ENCODE peak calls at places on chromosomes 3 and 15, in six cellular contexts. F is AG09319, J is A549, M is nephron progenitor cell, H is DND-41, G is astrocyte. R is an unnamed sample.

GRCh38 chr3:114857281-114857680 is 289.8 kb downstream of the ZBTB20 start:
- DNase-seq in F (no peak), J (no peak), M (no peak), H (no peak), G (no peak), R (no peak)

GRCh38 chr15:56739964-56740640 is 6.8 kb upstream of the ZNF280D start:
- DNase-seq in F (no peak), J (peak; percentile 68), M (no peak), H (peak; percentile 23), G (no peak), R (no peak)

GRCh38 chr15:72482275-72482674 is 8.1 kb downstream of the ARIH1 start:
- DNase-seq in F (no peak), J (no peak), M (no peak), H (no peak), G (no peak), R (no peak)

GRCh38 chr3:123658118-123658859 is 73.4 kb upstream of the HACD2 start:
- DNase-seq in F (no peak), J (no peak), M (no peak), H (no peak), G (peak; percentile 91), R (no peak)

GRCh38 chr3:33187368-33187634 is 31.3 kb downstream of the SUSD5 start:
- DNase-seq in F (no peak), J (no peak), M (no peak), H (no peak), G (peak; percentile 41), R (no peak)

GRCh38 chr3:107506458-107506857 is 16.3 kb upstream of the BBX start:
- DNase-seq in F (no peak), J (no peak), M (no peak), H (no peak), G (no peak), R (no peak)

GRCh38 chr3:168360993-168361392 is 265.3 kb upstream of the GOLIM4 start:
- DNase-seq in F (no peak), J (no peak), M (no peak), H (no peak), G (no peak), R (no peak)

GRCh38 chr3:131688370-131688769 is 185.6 kb upstream of the MRPL3 start:
- DNase-seq in F (no peak), J (no peak), M (no peak), H (no peak), G (peak; percentile 41), R (no peak)

GRCh38 chr3:126063358-126063965 is 20.5 kb downstream of the SLC41A3 start:
- DNase-seq in F (no peak), J (no peak), M (no peak), H (peak; percentile 33), G (no peak), R (no peak)

GRCh38 chr15:79598639-79599038 is 166.5 kb downstream of the MINAR1 start:
- DNase-seq in F (no peak), J (no peak), M (no peak), H (no peak), G (no peak), R (no peak)

GRCh38 chr3:36362216-36362615 is 18.1 kb upstream of the STAC start:
- DNase-seq in F (no peak), J (no peak), M (no peak), H (no peak), G (peak; percentile 29), R (no peak)

GRCh38 chr3:139327861-139328260 is 16.0 kb upstream of the MRPS22 start:
- DNase-seq in F (no peak), J (no peak), M (no peak), H (peak; percentile 8), G (peak; percentile 10), R (no peak)

GRCh38 chr3:12561397-12561796 is 4.5 kb downstream of the MKRN2 start:
- DNase-seq in F (no peak), J (no peak), M (no peak), H (no peak), G (no peak), R (no peak)

GRCh38 chr3:27501759-27502158 is 17.6 kb upstream of the SLC4A7 start:
- DNase-seq in F (no peak), J (no peak), M (no peak), H (no peak), G (no peak), R (no peak)

GRCh38 chr3:50226888-50227389 is 9.1 kb upstream of the GNAI2 start:
- DNase-seq in F (no peak), J (peak; percentile 63), M (no peak), H (no peak), G (no peak), R (peak; percentile 48)

GRCh38 chr15:85582076-85582718 is 201.8 kb downstream of the AKAP13 start:
- DNase-seq in F (peak; percentile 15), J (no peak), M (no peak), H (no peak), G (peak; percentile 59), R (peak; percentile 51)

GRCh38 chr3:60551455-60552209 is 699.6 kb downstream of the FHIT start:
- DNase-seq in F (no peak), J (no peak), M (no peak), H (no peak), G (no peak), R (no peak)

GRCh38 chr15:68224546-68225250 is 4.8 kb downstream of the CLN6 start:
- DNase-seq in F (no peak), J (no peak), M (no peak), H (peak; percentile 65), G (no peak), R (no peak)

GRCh38 chr15:81293728-81294500 is 30.0 kb downstream of the STARD5 start:
- DNase-seq in F (no peak), J (no peak), M (no peak), H (peak; percentile 87), G (no peak), R (peak; percentile 88)

GRCh38 chr3:151228291-151229125 is 25.5 kb upstream of the GPR171 start:
- DNase-seq in F (peak; percentile 25), J (peak; percentile 33), M (no peak), H (no peak), G (peak; percentile 89), R (no peak)

GRCh38 chr15:42786978-42787377 is 50.0 kb upstream of the CDAN1 start:
- DNase-seq in F (no peak), J (no peak), M (no peak), H (no peak), G (no peak), R (no peak)

GRCh38 chr3:71813704-71814103 is 28.8 kb upstream of the PROK2 start:
- DNase-seq in F (no peak), J (no peak), M (no peak), H (no peak), G (no peak), R (no peak)

GRCh38 chr3:106728315-106728821 is 648.9 kb upstream of the CCDC54 start:
- DNase-seq in F (peak; percentile 65), J (peak; percentile 59), M (no peak), H (no peak), G (peak; percentile 100), R (no peak)

GRCh38 chr15:76252249-76252648 is 59.0 kb downstream of the ETFA start:
- DNase-seq in F (no peak), J (no peak), M (no peak), H (no peak), G (no peak), R (no peak)

GRCh38 chr3:193996641-193997089 is 139.3 kb upstream of the HES1 start:
- DNase-seq in F (no peak), J (no peak), M (no peak), H (no peak), G (peak; percentile 42), R (no peak)

GRCh38 chr3:149037684-149038083 is 46.3 kb downstream of the GYG1 start:
- DNase-seq in F (no peak), J (no peak), M (no peak), H (no peak), G (no peak), R (no peak)

GRCh38 chr15:44029003-44029402 is 166.1 kb downstream of the FRMD5 start:
- DNase-seq in F (no peak), J (no peak), M (no peak), H (no peak), G (no peak), R (no peak)

GRCh38 chr15:44028349-44028748 is 166.7 kb downstream of the FRMD5 start:
- DNase-seq in F (no peak), J (no peak), M (no peak), H (no peak), G (peak; percentile 56), R (no peak)

DNA sequence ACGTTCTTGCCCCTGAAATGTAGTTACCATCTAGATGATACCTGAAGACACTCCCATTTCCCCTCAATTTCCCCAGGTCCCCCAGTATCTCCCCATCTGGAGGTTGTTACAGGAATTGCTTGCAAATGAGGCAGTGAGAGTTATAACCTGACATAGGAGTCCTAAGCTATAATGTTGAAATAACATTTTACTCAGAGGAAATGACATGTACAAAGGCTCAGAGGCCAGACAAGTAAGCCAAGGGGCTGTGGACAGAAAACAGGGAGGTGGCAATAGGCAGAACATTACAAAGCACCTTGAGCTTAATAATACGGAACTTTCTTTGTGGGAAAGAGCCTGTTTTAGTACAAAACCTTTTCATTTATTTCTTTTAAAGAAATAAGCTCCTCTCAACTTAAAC is 171.9 kb downstream of the FRMD5 start:
- DNase-seq in F (no peak), J (no peak), M (no peak), H (no peak), G (no peak), R (no peak)
- TF ChIP-seq CTCF in F (no peak), J (no peak), M (no peak), H (no peak), G (no peak), R (no peak)

DNA sequence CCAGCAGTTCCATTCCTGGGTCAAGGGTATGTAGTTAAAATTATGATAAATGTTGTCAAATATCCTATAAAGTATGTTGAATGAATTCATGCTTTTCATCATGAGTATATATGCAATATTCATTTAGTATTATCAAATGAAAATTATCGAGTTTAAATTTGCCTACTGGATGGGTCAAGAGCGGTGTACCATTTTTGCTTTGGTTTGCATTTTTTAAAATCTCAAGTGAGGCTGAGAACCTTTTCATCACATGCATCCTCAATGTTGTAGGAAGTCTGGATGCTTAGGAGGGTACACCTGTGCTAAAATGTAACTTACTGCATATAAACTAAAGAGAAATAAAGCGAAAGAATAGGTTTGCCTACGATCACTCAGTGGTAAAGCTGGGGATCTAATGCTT is 95.5 kb upstream of the MYO5C start:
- DNase-seq in F (no peak), J (no peak), M (no peak), H (no peak), G (no peak), R (no peak)
- TF ChIP-seq CTCF in F (no peak), J (no peak), M (no peak), H (no peak), G (no peak), R (no peak)

GRCh38 chr15:78565951-78566774 is 843 bp downstream of the CHRNA5 start:
- DNase-seq in F (no peak), J (peak; percentile 55), M (peak; percentile 26), H (no peak), G (peak; percentile 9), R (no peak)
- TF ChIP-seq CTCF in F (no peak), J (peak; percentile 7), M (no peak), H (no peak), G (peak; percentile 9), R (no peak)

GRCh38 chr3:111314146-111314873 is 227.7 kb upstream of the CD96 start:
- DNase-seq in F (no peak), J (no peak), M (no peak), H (no peak), G (peak; percentile 53), R (no peak)
- TF ChIP-seq CTCF in F (no peak), J (no peak), M (no peak), H (no peak), G (no peak), R (no peak)

GRCh38 chr3:48123346-48123745 is 64.9 kb downstream of the CDC25A start:
- DNase-seq in F (no peak), J (no peak), M (no peak), H (no peak), G (no peak), R (no peak)
- TF ChIP-seq CTCF in F (no peak), J (no peak), M (no peak), H (no peak), G (no peak), R (no peak)

R was measured in CD8-positive, alpha-beta T cell.